ENCODE peak calls at places on chromosomes 12 and 14, in five cellular contexts. I, K, A, D and J are unnamed samples.

GRCh38 chr12:50110762-50111416 is 1.1 kb upstream of the COX14 start:
- DNase-seq in A (peak), D (peak), K (no peak), I (peak), J (peak)

GRCh38 chr14:70808023-70808401 is 1.3 kb downstream of the MAP3K9 start:
- DNase-seq in A (no peak), K (no peak), I (peak), D (peak), J (peak)

GRCh38 chr14:101185081-101185835 is 281.7 kb upstream of the RTL1 start:
- DNase-seq in A (no peak), K (no peak), D (no peak), I (no peak), J (no peak)

GRCh38 chr14:92785601-92786426 is 8.3 kb upstream of the GOLGA5 start:
- DNase-seq in I (peak), A (no peak), K (peak), D (no peak), J (no peak)

GRCh38 chr12:117679776-117680175 is 289.0 kb downstream of the KSR2 start:
- DNase-seq in A (no peak), I (no peak), D (no peak), K (no peak), J (no peak)

GRCh38 chr12:3752741-3753486 is at the start of gene CRACR2A:
- DNase-seq in I (peak), A (peak), K (peak), D (no peak), J (peak)

GRCh38 chr14:20873370-20874177 is 17.6 kb upstream of the RNASE3 start:
- DNase-seq in I (peak), A (no peak), D (peak), K (peak), J (peak)

GRCh38 chr12:46659032-46659703 is 166.6 kb downstream of the SLC38A4 start:
- DNase-seq in I (no peak), A (no peak), D (no peak), K (no peak), J (no peak)

GRCh38 chr12:119412811-119413794 is 78.6 kb downstream of the CCDC60 start:
- DNase-seq in K (peak), D (peak), A (no peak), I (peak), J (peak)

GRCh38 chr12:91958816-91959215 is 186.8 kb downstream of the BTG1 start:
- DNase-seq in A (no peak), I (peak), K (no peak), D (no peak), J (no peak)

GRCh38 chr12:86719381-86719780 is 463.2 kb upstream of the MGAT4C start:
- DNase-seq in I (no peak), K (no peak), A (no peak), D (no peak), J (no peak)

GRCh38 chr12:106580671-106581508 is 1.9 kb upstream of the RFX4 start:
- DNase-seq in I (no peak), A (no peak), K (no peak), D (no peak), J (peak)

GRCh38 chr14:95255487-95255886 is 64.2 kb downstream of the CLMN start:
- DNase-seq in A (no peak), K (peak), I (peak), D (no peak), J (peak)

GRCh38 chr12:68536885-68537284 is 73.8 kb upstream of the RAP1B start:
- DNase-seq in K (no peak), A (no peak), D (no peak), I (no peak), J (no peak)

GRCh38 chr12:24960222-24960855 is 11.4 kb upstream of the BCAT1 start:
- DNase-seq in D (peak), A (peak), I (peak), K (peak), J (peak)

GRCh38 chr12:21827135-21827534 is 52.6 kb upstream of the KCNJ8 start:
- DNase-seq in D (no peak), K (no peak), I (no peak), A (no peak), J (no peak)

GRCh38 chr12:116525418-116526001 is 33.7 kb upstream of the MAP1LC3B2 start:
- DNase-seq in A (no peak), I (peak), K (no peak), D (no peak), J (no peak)

GRCh38 chr12:89238593-89238992 is 113.7 kb downstream of the DUSP6 start:
- DNase-seq in D (no peak), I (no peak), A (no peak), K (no peak), J (no peak)

GRCh38 chr14:53055003-53055402 is 98.1 kb downstream of the DDHD1 start:
- DNase-seq in A (peak), D (peak), K (peak), I (peak), J (no peak)

GRCh38 chr12:90280564-90281058 is 572.0 kb upstream of the ATP2B1 start:
- DNase-seq in D (no peak), A (peak), K (no peak), I (no peak), J (no peak)

GRCh38 chr12:91009319-91009950 is 4.7 kb upstream of the EPYC start:
- DNase-seq in K (no peak), D (no peak), A (peak), I (no peak), J (no peak)

GRCh38 chr12:45354399-45354798 is 138.5 kb downstream of the ANO6 start:
- DNase-seq in I (peak), K (no peak), D (no peak), A (peak), J (no peak)

GRCh38 chr12:28027947-28028724 is 55.6 kb upstream of the PTHLH start:
- DNase-seq in I (no peak), K (no peak), A (no peak), D (no peak), J (no peak)

GRCh38 chr12:31578632-31579031 is 12.3 kb downstream of the DENND5B start:
- DNase-seq in K (no peak), I (no peak), A (no peak), D (no peak), J (no peak)

GRCh38 chr12:131049569-131050339 is 96.0 kb downstream of the ADGRD1 start:
- DNase-seq in I (no peak), D (no peak), K (no peak), A (no peak), J (no peak)

GRCh38 chr12:5376591-5377207 is 55.2 kb upstream of the NTF3 start:
- DNase-seq in I (no peak), A (no peak), K (no peak), D (no peak), J (no peak)

GRCh38 chr14:74882103-74882920 is 596 bp downstream of the DLST start:
- DNase-seq in K (no peak), D (no peak), A (no peak), I (peak), J (no peak)

GRCh38 chr14:103711516-103712431 is 3.5 kb downstream of the XRCC3 start:
- DNase-seq in K (no peak), I (no peak), D (no peak), A (no peak), J (no peak)

GRCh38 chr12:106248849-106249371 is 1.1 kb upstream of the CKAP4 start:
- DNase-seq in I (no peak), A (no peak), K (no peak), D (no peak), J (no peak)

GRCh38 chr12:29389295-29389919 is 8.4 kb upstream of the ERGIC2 start:
- DNase-seq in K (no peak), I (no peak), D (no peak), A (no peak), J (no peak)

GRCh38 chr12:75660107-75660530 is 148.7 kb upstream of the KRR1 start:
- DNase-seq in D (no peak), I (peak), A (no peak), K (no peak), J (no peak)

GRCh38 chr12:116861331-116861730 is 19.9 kb downstream of the HRK start:
- DNase-seq in I (no peak), A (peak), K (peak), D (no peak), J (no peak)

GRCh38 chr14:99480856-99481744 is at the start of the genes CCNK and SETD3:
- DNase-seq in D (peak), K (peak), A (peak), I (peak), J (peak)

GRCh38 chr14:99479903-99480855 is 480 bp downstream of the SETD3 start:
- DNase-seq in I (peak), A (no peak), D (peak), K (peak), J (peak)

GRCh38 chr14:99484106-99484505 is 2.9 kb downstream of the CCNK start:
- DNase-seq in I (no peak), D (no peak), K (no peak), A (no peak), J (no peak)

GRCh38 chr14:99479160-99479902 is 1.3 kb downstream of the SETD3 start:
- DNase-seq in D (no peak), K (no peak), I (no peak), A (no peak), J (no peak)

GRCh38 chr14:99481745-99482099 is 513 bp downstream of the CCNK start:
- DNase-seq in D (no peak), K (no peak), I (peak), A (no peak), J (no peak)
- TF ChIP-seq ESRRA in D (no peak), K (no peak), I (no peak), A (no peak), J (no peak)

DNA sequence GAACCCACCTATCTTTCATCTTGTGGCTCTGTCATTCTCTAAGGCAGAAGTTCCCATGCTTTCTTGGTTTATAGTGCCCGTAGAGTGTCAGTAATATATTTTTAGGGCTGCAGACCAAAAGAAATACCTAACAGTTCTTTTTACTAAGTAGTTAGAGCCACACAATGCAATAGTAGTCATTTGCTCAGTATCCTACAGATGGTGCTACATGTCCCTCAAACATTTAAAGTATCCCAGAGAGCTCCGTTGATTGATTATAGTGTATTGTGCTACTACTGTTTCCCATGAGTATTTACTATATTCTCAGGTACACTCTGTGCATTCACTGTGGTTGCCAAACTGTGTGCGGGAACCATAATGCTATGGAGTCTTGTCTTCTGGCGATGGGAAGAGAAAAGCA is 4.7 kb upstream of the PLBD1 start:
- DNase-seq in A (no peak), K (no peak), D (no peak), I (no peak), J (no peak)
- TF ChIP-seq CTCF in A (peak), K (no peak), D (no peak), I (no peak), J (no peak)

GRCh38 chr14:105917933-105918436 is 391.6 kb downstream of the TMEM121 start:
- DNase-seq in K (no peak), D (no peak), I (no peak), A (no peak), J (no peak)
- TF ChIP-seq ESRRA in K (no peak), D (no peak), I (no peak), A (no peak), J (no peak)

GRCh38 chr12:57815177-57816000 is 3.1 kb downstream of the AVIL start:
- DNase-seq in K (no peak), A (no peak), D (peak), I (peak), J (peak)

GRCh38 chr12:57813111-57813970 is 5.2 kb downstream of the AVIL start:
- DNase-seq in I (no peak), D (no peak), A (no peak), K (no peak), J (no peak)

GRCh38 chr12:57816855-57817151 is 1.7 kb downstream of the AVIL start:
- DNase-seq in A (no peak), D (no peak), K (peak), I (no peak), J (no peak)

GRCh38 chr12:57816001-57816854 is 2.3 kb downstream of the AVIL start:
- DNase-seq in A (no peak), K (no peak), I (no peak), D (no peak), J (no peak)

GRCh38 chr12:57813971-57814771 is 4.4 kb downstream of the AVIL start:
- DNase-seq in I (no peak), A (no peak), K (no peak), D (peak), J (no peak)
- TF ChIP-seq CTCF in I (no peak), A (no peak), K (peak), D (no peak), J (no peak)

DNA sequence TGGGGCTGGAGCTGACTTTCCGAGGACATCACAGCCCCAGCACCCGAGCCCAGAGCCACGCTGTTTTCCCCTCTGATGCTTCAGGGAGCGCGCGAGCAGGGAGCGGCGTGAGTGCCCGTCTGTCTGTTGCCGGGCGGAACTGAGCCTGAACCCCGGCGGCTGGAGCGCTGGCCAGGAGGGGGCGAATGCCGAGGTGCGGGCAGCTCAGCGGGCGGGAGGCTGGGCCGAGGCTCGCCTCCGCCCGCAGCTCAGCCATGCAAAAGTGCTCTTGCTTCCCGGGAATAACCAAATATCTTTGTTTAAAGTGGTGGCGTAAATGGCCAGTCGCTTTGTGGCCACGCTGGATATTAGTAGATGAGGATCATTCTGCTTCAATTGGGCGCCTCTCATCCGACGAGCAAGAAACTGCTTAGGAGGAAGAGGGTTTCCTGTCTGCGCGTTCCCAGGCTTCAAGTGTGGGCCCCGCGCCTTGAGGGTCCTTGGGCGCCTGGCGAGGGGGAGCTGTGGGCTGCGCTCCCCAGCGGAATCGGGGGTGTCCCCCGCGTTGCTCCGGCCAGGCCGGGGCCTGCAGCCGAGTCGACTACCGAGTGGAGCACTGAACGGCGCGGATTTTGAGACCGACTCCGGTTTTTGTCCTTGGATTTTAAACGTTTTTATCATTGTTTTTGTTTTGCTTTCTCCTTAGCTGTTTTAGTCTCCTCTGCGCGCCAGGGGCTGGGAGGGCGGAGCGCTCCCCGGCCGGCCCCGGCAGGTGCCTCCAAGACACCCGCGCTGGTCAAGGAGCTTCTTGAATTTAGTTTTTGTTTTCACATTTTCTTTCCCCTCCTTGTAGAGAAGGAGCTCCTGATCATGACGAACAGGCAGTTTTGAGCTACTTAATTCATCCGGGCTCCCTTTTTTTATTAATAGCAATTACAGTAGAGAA is 831 bp upstream of the NKX2-1 start:
- DNase-seq in K (peak), A (no peak), I (peak), D (peak), J (peak)
- TF ChIP-seq ESRRA in K (no peak), A (no peak), I (no peak), D (no peak), J (no peak)

DNA sequence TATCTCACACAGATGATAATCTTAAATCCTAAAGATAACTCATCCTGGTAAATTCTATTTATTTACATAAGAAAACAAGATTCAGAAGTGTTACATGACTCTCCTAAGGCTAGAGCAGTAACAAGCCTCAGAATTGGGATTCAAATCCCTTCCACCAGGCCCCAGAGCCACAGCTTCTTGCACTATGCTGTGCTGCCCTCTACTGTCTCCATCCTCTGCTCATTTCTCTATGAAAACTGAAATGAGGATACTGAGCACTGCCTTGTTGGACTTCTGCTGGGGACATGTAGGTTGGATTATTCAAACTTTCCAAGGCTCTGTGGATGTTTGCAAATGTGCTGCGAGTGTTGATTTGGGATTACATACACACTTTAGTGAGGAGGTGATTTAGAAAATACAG is 23.5 kb upstream of the C12orf50 start:
- DNase-seq in A (no peak), K (peak), I (peak), D (peak), J (peak)
- TF ChIP-seq CTCF in A (peak), K (peak), I (peak), D (peak), J (peak)

DNA sequence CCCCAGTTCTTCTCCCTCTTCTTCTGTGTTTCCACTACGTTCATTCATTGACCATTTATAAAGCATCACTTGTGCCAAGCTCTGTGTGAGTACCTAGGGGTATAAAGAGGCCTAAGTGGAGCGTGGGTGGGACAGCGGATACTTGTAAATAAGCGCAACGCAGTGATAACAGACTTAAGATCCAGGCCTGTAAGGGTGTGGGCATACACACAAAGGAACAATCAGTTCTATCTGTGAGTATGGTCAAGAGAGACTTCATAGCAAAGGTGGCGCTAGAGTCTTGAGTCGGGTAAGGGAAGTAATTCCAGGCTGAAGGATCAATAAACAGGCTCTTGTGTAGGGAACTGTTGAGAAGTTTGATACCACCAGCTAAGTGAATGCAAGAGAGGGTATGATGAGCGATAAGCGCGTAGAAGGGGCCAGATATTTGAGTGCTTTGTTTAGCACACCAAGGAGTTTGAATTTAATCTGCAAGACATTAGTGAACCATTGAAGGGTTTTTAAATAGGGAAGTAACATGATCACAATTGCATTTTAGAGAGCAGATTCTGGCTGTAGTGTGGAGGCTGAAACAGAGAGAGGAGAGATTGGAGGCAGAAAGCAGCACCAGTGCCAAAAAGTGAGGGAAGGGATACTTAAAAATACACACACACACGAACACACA is 1.0 kb upstream of the GXYLT1 start:
- DNase-seq in A (no peak), D (no peak), K (peak), I (peak), J (no peak)
- TF ChIP-seq ESRRA in A (no peak), D (no peak), K (no peak), I (no peak), J (no peak)

GRCh38 chr14:64444984-64445845 is 20.1 kb upstream of the AKAP5 start:
- DNase-seq in D (no peak), I (peak), A (peak), K (no peak), J (no peak)

GRCh38 chr14:64450255-64450654 is 15.0 kb upstream of the AKAP5 start:
- DNase-seq in I (no peak), D (no peak), K (no peak), A (no peak), J (no peak)

GRCh38 chr14:64442300-64442988 is 22.9 kb upstream of the AKAP5 start:
- DNase-seq in K (no peak), D (no peak), I (no peak), A (no peak), J (no peak)

GRCh38 chr14:64444140-64444539 is 21.2 kb upstream of the AKAP5 start:
- DNase-seq in D (no peak), I (no peak), A (no peak), K (no peak), J (no peak)

GRCh38 chr14:64447890-64448667 is 17.2 kb upstream of the AKAP5 start:
- DNase-seq in K (no peak), I (no peak), D (no peak), A (no peak), J (no peak)
- TF ChIP-seq CTCF in K (no peak), I (no peak), D (no peak), A (no peak), J (no peak)

DNA sequence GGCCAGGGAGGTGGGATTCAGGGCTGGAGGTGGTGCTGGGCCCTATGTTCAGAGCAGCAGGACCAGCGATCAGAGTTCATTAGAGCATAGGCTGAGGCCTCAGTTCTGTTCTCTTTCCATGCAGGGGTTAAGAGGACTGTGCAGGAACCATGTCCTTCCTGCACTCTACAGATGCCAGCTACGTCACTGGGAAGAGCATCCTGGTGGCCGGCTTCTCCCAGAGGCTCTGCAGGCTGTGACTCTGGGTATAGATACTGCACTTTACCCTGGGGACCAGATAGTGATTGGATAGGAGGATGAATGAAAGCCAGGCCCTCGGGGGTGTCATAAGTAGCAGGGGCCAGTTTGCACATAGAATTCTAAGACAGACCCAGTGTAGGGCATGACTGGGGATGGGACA is 92.6 kb downstream of the DHRS2 start:
- DNase-seq in D (no peak), A (no peak), I (no peak), K (no peak), J (no peak)
- TF ChIP-seq ESRRA in D (no peak), A (no peak), I (no peak), K (no peak), J (no peak)